ENCODE peak calls at places on chromosome 18, in six cellular contexts. X is H9, F is IMR-90, Y is neuronal stem cell, P is mesenchymal stem cell, Z is mesendoderm. S is an unnamed sample.

GRCh38 chr18:54945726-54946125 is 13.5 kb downstream of the CCDC68 start:
- DNase-seq in X (no peak), F (no peak), Y (no peak), P (no peak), Z (no peak), S (no peak)

GRCh38 chr18:45014047-45014501 is 333.4 kb downstream of the SETBP1 start:
- DNase-seq in X (peak), F (peak), Y (peak), P (peak), Z (peak), S (no peak)

GRCh38 chr18:72867721-72868665 is at the start of gene NETO1:
- DNase-seq in X (peak), F (no peak), Y (peak), P (peak), Z (peak), S (peak)

GRCh38 chr18:56294484-56295183 is 343.8 kb downstream of the TXNL1 start:
- DNase-seq in X (no peak), F (no peak), Y (no peak), P (no peak), Z (no peak), S (no peak)

GRCh38 chr18:63346031-63346430 is 21.0 kb downstream of the KDSR start:
- DNase-seq in X (no peak), F (no peak), Y (no peak), P (no peak), Z (no peak), S (no peak)

GRCh38 chr18:37435150-37435872 is 130.3 kb downstream of the CELF4 start:
- DNase-seq in X (no peak), F (no peak), Y (no peak), P (no peak), Z (no peak), S (no peak)

GRCh38 chr18:66640431-66640830 is 36.5 kb upstream of the CDH19 start:
- DNase-seq in X (no peak), F (no peak), Y (no peak), P (peak), Z (no peak), S (no peak)

GRCh38 chr18:28125051-28125450 is 51.9 kb downstream of the CDH2 start:
- DNase-seq in X (no peak), F (no peak), Y (no peak), P (peak), Z (no peak), S (no peak)

GRCh38 chr18:6891788-6892187 is 162.3 kb downstream of the ARHGAP28 start:
- DNase-seq in X (no peak), F (peak), Y (no peak), P (no peak), Z (no peak), S (no peak)

GRCh38 chr18:28174181-28174906 is 2.6 kb downstream of the CDH2 start:
- DNase-seq in X (no peak), F (no peak), Y (no peak), P (no peak), Z (no peak), S (no peak)

GRCh38 chr18:13615432-13615861 is 110.9 kb downstream of the FAM210A start:
- DNase-seq in X (no peak), F (no peak), Y (no peak), P (no peak), Z (no peak), S (no peak)

GRCh38 chr18:5628512-5629255 is 84.9 kb upstream of the EPB41L3 start:
- DNase-seq in X (no peak), F (peak), Y (peak), P (peak), Z (peak), S (no peak)

GRCh38 chr18:39454866-39455265 is 1889.3 kb upstream of the CELF4 start:
- DNase-seq in X (no peak), F (no peak), Y (no peak), P (no peak), Z (no peak), S (no peak)

GRCh38 chr18:25465152-25465790 is 113.3 kb upstream of the ZNF521 start:
- DNase-seq in X (no peak), F (no peak), Y (peak), P (no peak), Z (no peak), S (no peak)

GRCh38 chr18:24560511-24560981 is 100.1 kb downstream of the HRH4 start:
- DNase-seq in X (peak), F (no peak), Y (no peak), P (no peak), Z (peak), S (peak)

GRCh38 chr18:75250471-75250821 is 39.8 kb downstream of the TSHZ1 start:
- DNase-seq in X (no peak), F (no peak), Y (no peak), P (no peak), Z (no peak), S (no peak)

GRCh38 chr18:79200546-79201268 is 131.5 kb downstream of the ATP9B start:
- DNase-seq in X (peak), F (peak), Y (peak), P (peak), Z (peak), S (peak)

GRCh38 chr18:50879302-50880107 is 587 bp downstream of the ME2 start:
- DNase-seq in X (peak), F (peak), Y (peak), P (peak), Z (peak), S (no peak)

GRCh38 chr18:79899609-79900435 is 51.6 kb downstream of the SLC66A2 start:
- DNase-seq in X (peak), F (no peak), Y (no peak), P (no peak), Z (no peak), S (peak)

GRCh38 chr18:48184118-48184517 is 225.1 kb downstream of the ZBTB7C start:
- DNase-seq in X (no peak), F (no peak), Y (no peak), P (no peak), Z (no peak), S (no peak)

GRCh38 chr18:908631-909621 is 4.3 kb downstream of the ADCYAP1 start:
- DNase-seq in X (peak), F (no peak), Y (no peak), P (peak), Z (peak), S (no peak)

GRCh38 chr18:74517236-74517630 is 17.1 kb upstream of the CNDP1 start:
- DNase-seq in X (no peak), F (no peak), Y (no peak), P (no peak), Z (no peak), S (no peak)

GRCh38 chr18:9535430-9535972 is 60.2 kb downstream of the RALBP1 start:
- DNase-seq in X (no peak), F (peak), Y (peak), P (peak), Z (no peak), S (no peak)

GRCh38 chr18:395481-396250 is 104.8 kb downstream of the COLEC12 start:
- DNase-seq in X (no peak), F (peak), Y (no peak), P (peak), Z (no peak), S (no peak)

GRCh38 chr18:68455229-68455603 is 259.7 kb downstream of the TMX3 start:
- DNase-seq in X (no peak), F (no peak), Y (no peak), P (no peak), Z (no peak), S (no peak)

GRCh38 chr18:34158881-34159690 is 65.6 kb downstream of the NOL4 start:
- DNase-seq in X (peak), F (peak), Y (peak), P (peak), Z (peak), S (peak)

GRCh38 chr18:27712066-27712465 is 464.9 kb downstream of the CDH2 start:
- DNase-seq in X (no peak), F (no peak), Y (no peak), P (no peak), Z (peak), S (no peak)

GRCh38 chr18:27564066-27564465 is 379.0 kb upstream of the CHST9 start:
- DNase-seq in X (no peak), F (no peak), Y (no peak), P (no peak), Z (no peak), S (no peak)

GRCh38 chr18:22467760-22468553 is 50.2 kb upstream of the CTAGE1 start:
- DNase-seq in X (no peak), F (peak), Y (no peak), P (peak), Z (no peak), S (no peak)

GRCh38 chr18:47968721-47969120 is 38.3 kb upstream of the SMAD2 start:
- DNase-seq in X (no peak), F (no peak), Y (no peak), P (no peak), Z (peak), S (no peak)

DNA sequence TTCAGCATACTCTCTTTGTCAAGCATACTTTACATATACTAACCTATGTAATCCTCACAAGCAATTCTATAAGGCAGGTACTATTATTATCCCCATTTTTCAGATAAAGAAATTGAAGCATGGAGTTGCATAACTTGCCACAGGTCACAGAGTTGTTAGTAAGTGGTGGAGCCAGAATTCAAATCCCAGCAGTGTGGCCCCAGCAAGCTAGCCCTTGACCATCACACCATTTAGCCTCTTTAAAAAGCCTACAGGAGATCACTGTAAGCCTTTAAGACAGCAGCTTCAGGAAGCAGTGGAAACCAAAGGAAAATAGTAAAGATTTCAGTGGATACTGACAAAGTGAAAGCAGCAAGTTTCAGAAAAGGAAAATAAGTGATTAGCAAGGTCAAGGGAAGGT is 11.8 kb downstream of the B4GALT6 start:
- DNase-seq in X (no peak), F (no peak), Y (no peak), P (no peak), Z (no peak), S (no peak)
- H2BK15ac ChIP-seq in X (no peak), F (no peak), Y (no peak), P (no peak), Z (no peak), S (no peak)

DNA sequence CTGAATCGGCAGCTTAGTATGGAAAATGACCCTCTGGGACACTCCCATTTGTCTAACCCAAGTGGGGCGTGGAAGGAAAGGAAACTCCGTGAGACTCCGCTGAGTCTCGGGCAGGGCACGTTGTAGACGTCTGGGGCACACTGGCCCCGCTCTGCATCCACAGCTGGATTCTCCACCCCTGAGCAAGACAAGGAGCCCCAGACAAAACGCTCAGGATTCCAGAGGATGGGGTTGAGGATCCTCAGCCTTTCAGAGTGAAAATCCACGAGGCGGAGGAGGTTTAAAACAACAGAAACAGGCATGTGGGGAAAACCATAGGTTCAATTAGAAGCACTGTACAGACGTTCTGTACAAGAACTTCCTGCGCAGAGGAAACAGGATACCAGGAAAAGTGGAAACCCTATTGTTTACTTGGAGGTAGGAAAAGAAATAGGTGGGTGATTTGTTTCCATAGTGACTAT is 124.9 kb upstream of the ZNF236 start:
- DNase-seq in X (no peak), F (peak), Y (no peak), P (no peak), Z (peak), S (no peak)
- H2BK15ac ChIP-seq in X (no peak), F (no peak), Y (no peak), P (no peak), Z (no peak), S (no peak)

DNA sequence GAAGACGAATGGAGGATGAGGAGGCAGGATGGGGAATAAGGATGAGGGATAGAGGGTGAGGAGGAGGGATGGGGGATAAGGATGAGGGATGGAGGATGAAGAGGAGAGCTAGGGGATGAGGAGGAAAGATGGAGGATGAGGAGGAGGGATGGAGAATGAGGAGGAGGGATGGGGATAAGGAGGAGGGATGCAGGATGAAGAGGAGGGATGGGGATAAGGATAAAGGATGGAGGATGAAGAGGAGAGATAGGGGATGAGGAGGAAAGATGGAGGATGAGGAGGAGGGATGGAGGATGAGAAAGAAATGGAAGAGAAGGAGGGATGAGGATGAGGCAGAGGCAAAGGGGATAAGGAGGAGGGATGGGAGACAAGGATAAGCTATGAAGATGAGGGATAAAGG is 230.0 kb downstream of the NAPG start:
- DNase-seq in X (no peak), F (no peak), Y (no peak), P (no peak), Z (no peak), S (no peak)
- H2BK15ac ChIP-seq in X (no peak), F (no peak), Y (no peak), P (no peak), Z (no peak), S (no peak)

GRCh38 chr18:31631526-31631925 is 39.8 kb downstream of the TTR start:
- DNase-seq in X (no peak), F (no peak), Y (no peak), P (no peak), Z (no peak), S (no peak)
- H2BK15ac ChIP-seq in X (no peak), F (no peak), Y (no peak), P (no peak), Z (no peak), S (no peak)

DNA sequence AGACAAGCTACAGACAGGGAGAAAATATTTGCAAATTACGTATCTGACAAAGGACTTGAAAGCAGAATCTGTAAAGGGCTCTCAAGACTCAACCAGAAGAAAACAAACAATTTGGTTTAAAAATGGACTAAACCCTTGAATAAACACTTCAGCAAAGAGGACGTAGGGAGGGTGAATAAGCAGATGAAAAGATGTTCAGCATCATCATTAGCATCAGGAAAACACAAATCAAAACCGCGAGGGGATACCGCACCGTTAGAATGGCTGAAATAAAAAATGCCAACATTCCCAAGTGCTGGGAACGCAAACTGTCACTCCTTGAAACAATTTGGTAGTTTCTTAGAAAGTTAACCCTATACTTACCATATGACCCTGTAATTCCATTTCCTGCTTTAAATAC is 136.7 kb downstream of the MBP start:
- DNase-seq in X (no peak), F (no peak), Y (no peak), P (no peak), Z (no peak), S (no peak)
- H2BK15ac ChIP-seq in X (no peak), F (no peak), Y (no peak), P (no peak), Z (no peak), S (no peak)

GRCh38 chr18:43656547-43656946 is 379.3 kb upstream of the SYT4 start:
- DNase-seq in X (no peak), F (no peak), Y (no peak), P (no peak), Z (no peak), S (no peak)

GRCh38 chr18:43650423-43650822 is 373.1 kb upstream of the SYT4 start:
- DNase-seq in X (no peak), F (no peak), Y (no peak), P (no peak), Z (no peak), S (no peak)

GRCh38 chr18:43648002-43648401 is 370.7 kb upstream of the SYT4 start:
- DNase-seq in X (no peak), F (no peak), Y (no peak), P (no peak), Z (no peak), S (no peak)

GRCh38 chr18:43651067-43651466 is 373.8 kb upstream of the SYT4 start:
- DNase-seq in X (no peak), F (no peak), Y (no peak), P (peak), Z (peak), S (no peak)
- H2BK15ac ChIP-seq in X (no peak), F (no peak), Y (no peak), P (no peak), Z (no peak), S (no peak)

GRCh38 chr18:4264347-4264791 is 190.7 kb downstream of the DLGAP1 start:
- DNase-seq in X (no peak), F (no peak), Y (no peak), P (no peak), Z (no peak), S (no peak)
- H2BK15ac ChIP-seq in X (no peak), F (no peak), Y (no peak), P (no peak), Z (no peak), S (no peak)